ENCODE peak calls at places on chromosomes 12 and 14, in nine cellular contexts. Q is AG10803; R is A549; D is activated B cell treated with CpG ODN at 0.5 μM for 24 hours; S is CD8-positive, alpha-beta T cell; C is AG09319; V is tibial artery; J is cardiac fibroblast; H is MCF 10A. O is an unnamed sample.

GRCh38 chr12:121430821-121431415 is 31.0 kb downstream of the RNF34 start:
- DNase-seq in R (no peak), D (no peak), V (no peak), H (no peak), S (no peak), C (no peak), J (no peak), Q (no peak), O (no peak)

GRCh38 chr14:99510556-99511139 is 29.4 kb downstream of the CCNK start:
- DNase-seq in J (no peak), V (no peak), S (no peak), D (no peak), Q (no peak), R (no peak), C (no peak), H (no peak), O (no peak)

GRCh38 chr12:76820888-76821482 is 57.1 kb downstream of the ZDHHC17 start:
- DNase-seq in D (no peak), C (peak), H (peak), S (no peak), Q (peak), J (peak), R (peak), V (no peak), O (no peak)

GRCh38 chr12:20257311-20257710 is 111.0 kb upstream of the PDE3A start:
- DNase-seq in J (no peak), H (no peak), C (no peak), S (no peak), D (no peak), Q (no peak), R (no peak), V (no peak), O (no peak)

GRCh38 chr14:78005325-78005724 is 164.8 kb upstream of the NRXN3 start:
- DNase-seq in J (peak), H (peak), C (no peak), D (no peak), S (no peak), Q (peak), R (peak), V (no peak), O (no peak)

GRCh38 chr12:24903305-24904088 is 45.4 kb downstream of the BCAT1 start:
- DNase-seq in J (peak), V (peak), C (no peak), H (no peak), R (no peak), S (no peak), D (no peak), Q (peak), O (no peak)

GRCh38 chr12:2179953-2180736 is 127.4 kb downstream of the CACNA1C start:
- DNase-seq in Q (peak), D (no peak), S (no peak), V (peak), C (peak), J (peak), R (peak), H (peak), O (no peak)

GRCh38 chr12:44875417-44875953 is 630 bp downstream of the NELL2 start:
- DNase-seq in J (no peak), R (no peak), Q (no peak), S (no peak), H (no peak), V (no peak), C (no peak), D (no peak), O (no peak)

GRCh38 chr14:20413785-20414117 is 450 bp upstream of the TEP1 start:
- DNase-seq in V (no peak), H (peak), Q (no peak), C (no peak), D (no peak), R (no peak), S (no peak), J (no peak), O (no peak)

GRCh38 chr12:49160415-49160814 is 28.5 kb downstream of the TUBA1A start:
- DNase-seq in J (no peak), C (no peak), D (no peak), H (no peak), Q (no peak), R (no peak), V (no peak), S (no peak), O (no peak)

GRCh38 chr12:74254784-74255183 is 282.9 kb upstream of the ATXN7L3B start:
- DNase-seq in C (no peak), Q (no peak), V (no peak), H (no peak), J (no peak), D (no peak), S (no peak), R (no peak), O (no peak)

GRCh38 chr14:32509632-32510187 is 180.6 kb downstream of the AKAP6 start:
- DNase-seq in D (no peak), J (peak), C (peak), Q (peak), S (no peak), R (peak), H (peak), V (peak), O (no peak)

GRCh38 chr12:46382425-46382973 is 9.9 kb upstream of the SLC38A2 start:
- DNase-seq in C (no peak), J (no peak), R (no peak), D (no peak), Q (no peak), H (no peak), S (no peak), V (no peak), O (no peak)

GRCh38 chr12:14972816-14973215 is at the start of gene PDE6H:
- DNase-seq in Q (no peak), C (no peak), S (no peak), V (no peak), R (no peak), J (no peak), H (no peak), D (no peak), O (no peak)

GRCh38 chr12:29317556-29318363 is 63.2 kb downstream of the ERGIC2 start:
- DNase-seq in S (peak), V (peak), Q (peak), J (peak), D (no peak), R (peak), H (peak), C (no peak), O (peak)

GRCh38 chr14:39974036-39974435 is 541.8 kb upstream of the FBXO33 start:
- DNase-seq in C (no peak), H (no peak), D (no peak), Q (no peak), J (no peak), V (no peak), R (no peak), S (no peak), O (no peak)

GRCh38 chr14:94936411-94936892 is 166.5 kb upstream of the GSC start:
- DNase-seq in H (no peak), J (peak), D (no peak), S (no peak), C (peak), V (peak), R (no peak), Q (peak), O (no peak)

GRCh38 chr14:99075061-99075460 is 196.9 kb downstream of the BCL11B start:
- DNase-seq in Q (no peak), V (no peak), H (no peak), R (no peak), J (no peak), S (no peak), C (no peak), D (no peak), O (no peak)

GRCh38 chr12:75751769-75752471 is 240.5 kb upstream of the KRR1 start:
- DNase-seq in Q (no peak), C (no peak), J (no peak), S (no peak), D (no peak), H (no peak), V (no peak), R (peak), O (no peak)

GRCh38 chr12:108141600-108142145 is 12.6 kb downstream of the WSCD2 start:
- DNase-seq in D (no peak), S (no peak), H (no peak), R (no peak), Q (no peak), C (no peak), J (no peak), V (no peak), O (no peak)

GRCh38 chr12:5511256-5511643 is 79.3 kb downstream of the NTF3 start:
- DNase-seq in Q (no peak), S (no peak), J (no peak), C (no peak), V (no peak), H (no peak), D (no peak), R (no peak), O (no peak)

GRCh38 chr12:51815571-51815970 is 32.9 kb downstream of the FIGNL2 start:
- DNase-seq in V (no peak), J (no peak), C (no peak), R (no peak), H (no peak), S (no peak), D (no peak), Q (no peak), O (no peak)

GRCh38 chr12:128783129-128783574 is 40.6 kb downstream of the SLC15A4 start:
- DNase-seq in H (peak), C (no peak), S (no peak), V (no peak), J (peak), D (no peak), Q (peak), R (no peak), O (peak)

GRCh38 chr12:40107803-40108620 is 2.1 kb upstream of the SLC2A13 start:
- DNase-seq in C (no peak), D (no peak), Q (no peak), S (no peak), R (no peak), H (no peak), V (no peak), J (no peak), O (no peak)

GRCh38 chr12:68222336-68222735 is 3.3 kb downstream of the IL26 start:
- DNase-seq in C (no peak), D (no peak), J (peak), S (no peak), V (no peak), R (no peak), H (peak), Q (no peak), O (no peak)

GRCh38 chr12:57216014-57216891 is at the start of gene NXPH4:
- DNase-seq in D (peak), S (no peak), V (peak), C (no peak), R (peak), J (no peak), Q (no peak), H (no peak), O (no peak)

GRCh38 chr12:29208060-29208459 is 59.0 kb downstream of the FAR2 start:
- DNase-seq in S (no peak), R (no peak), J (no peak), H (no peak), V (no peak), D (no peak), C (no peak), Q (no peak), O (no peak)

GRCh38 chr12:26120561-26121274 is 4.1 kb downstream of the BHLHE41 start:
- DNase-seq in J (no peak), C (no peak), R (no peak), S (no peak), D (no peak), H (no peak), V (no peak), Q (no peak), O (no peak)

GRCh38 chr12:109571773-109572505 is 1.4 kb downstream of the MMAB start:
- DNase-seq in J (no peak), S (no peak), C (no peak), H (no peak), V (no peak), Q (no peak), R (no peak), D (no peak), O (no peak)

GRCh38 chr12:68435816-68436215 is 103.7 kb upstream of the MDM1 start:
- DNase-seq in D (no peak), C (no peak), R (no peak), J (peak), H (no peak), Q (no peak), S (no peak), V (no peak), O (no peak)

GRCh38 chr12:30882706-30883105 is 43.8 kb upstream of the TSPAN11 start:
- DNase-seq in R (no peak), Q (peak), C (no peak), J (peak), H (no peak), S (no peak), D (no peak), V (no peak), O (no peak)
- TF ChIP-seq CTCF in R (no peak), Q (peak), C (peak), J (no peak), H (no peak), S (no peak), D (no peak), V (no peak), O (no peak)

GRCh38 chr14:21825147-21825743 is 151.6 kb upstream of the OR4E1 start:
- DNase-seq in V (no peak), J (peak), D (no peak), C (no peak), Q (no peak), R (peak), S (no peak), H (peak), O (no peak)
- TF ChIP-seq CTCF in V (no peak), J (peak), D (no peak), C (no peak), Q (no peak), R (peak), S (peak), H (peak), O (peak)

GRCh38 chr14:74259513-74259912 is 20.3 kb downstream of the VSX2 start:
- DNase-seq in J (no peak), S (no peak), V (no peak), C (no peak), Q (no peak), R (no peak), H (no peak), D (no peak), O (no peak)

GRCh38 chr14:74255281-74255680 is 16.0 kb downstream of the VSX2 start:
- DNase-seq in V (no peak), H (no peak), D (no peak), S (no peak), C (no peak), R (no peak), J (no peak), Q (no peak), O (no peak)

GRCh38 chr14:74258705-74259035 is 19.4 kb downstream of the VSX2 start:
- DNase-seq in D (no peak), R (no peak), J (no peak), V (no peak), S (no peak), Q (no peak), H (no peak), C (no peak), O (no peak)

GRCh38 chr14:74257988-74258704 is 18.9 kb downstream of the VSX2 start:
- DNase-seq in V (no peak), J (no peak), D (no peak), C (no peak), Q (no peak), R (no peak), H (no peak), S (no peak), O (no peak)

DNA sequence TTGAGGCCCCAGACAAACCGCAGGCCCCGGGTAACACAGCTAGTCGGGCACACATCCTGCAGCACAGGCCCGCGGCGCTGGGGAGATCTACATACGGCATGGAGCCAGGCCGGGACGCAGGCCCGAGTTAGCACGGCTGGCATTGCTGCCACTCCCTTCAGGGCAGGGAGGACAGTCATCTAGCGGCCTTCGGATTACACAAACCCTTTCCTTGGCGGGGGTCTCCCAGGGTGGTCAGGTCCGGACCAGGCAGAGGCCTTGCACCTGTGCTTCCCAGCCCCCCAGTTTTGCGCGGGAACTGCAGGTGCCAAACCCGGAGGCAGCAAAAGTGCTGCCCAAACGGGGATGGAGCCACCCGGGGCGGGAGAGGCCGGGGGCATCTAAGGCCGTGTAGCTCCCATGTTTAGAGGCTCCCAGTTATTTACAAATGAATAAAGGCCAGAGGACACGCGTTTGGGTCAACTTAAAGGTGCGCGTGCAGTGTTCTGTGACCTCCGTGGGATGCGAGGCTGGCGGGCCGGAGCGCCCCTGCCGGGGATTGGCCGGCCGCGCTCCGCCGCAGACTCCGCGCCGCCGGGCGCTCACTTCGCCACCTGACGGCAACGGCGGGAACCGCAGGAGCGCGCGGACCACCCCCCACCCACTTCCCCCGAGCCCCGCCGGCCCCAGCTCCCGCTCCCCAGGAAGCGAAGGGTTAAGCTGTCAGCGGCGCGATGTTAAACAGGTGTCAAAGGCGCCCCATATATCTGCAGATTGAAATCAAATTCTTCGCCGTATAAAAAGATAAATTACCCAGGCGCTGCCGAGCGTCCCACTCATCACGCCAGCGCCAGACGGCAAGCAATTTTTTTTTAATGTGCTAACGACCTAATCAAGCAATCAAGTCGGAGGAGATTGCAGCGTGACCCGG is 18.1 kb downstream of the VSX2 start:
- DNase-seq in C (no peak), S (peak), R (peak), D (peak), V (no peak), H (peak), Q (peak), J (peak), O (peak)
- TF ChIP-seq CTCF in C (peak), S (peak), R (peak), D (peak), V (peak), H (peak), Q (peak), J (peak), O (peak)

DNA sequence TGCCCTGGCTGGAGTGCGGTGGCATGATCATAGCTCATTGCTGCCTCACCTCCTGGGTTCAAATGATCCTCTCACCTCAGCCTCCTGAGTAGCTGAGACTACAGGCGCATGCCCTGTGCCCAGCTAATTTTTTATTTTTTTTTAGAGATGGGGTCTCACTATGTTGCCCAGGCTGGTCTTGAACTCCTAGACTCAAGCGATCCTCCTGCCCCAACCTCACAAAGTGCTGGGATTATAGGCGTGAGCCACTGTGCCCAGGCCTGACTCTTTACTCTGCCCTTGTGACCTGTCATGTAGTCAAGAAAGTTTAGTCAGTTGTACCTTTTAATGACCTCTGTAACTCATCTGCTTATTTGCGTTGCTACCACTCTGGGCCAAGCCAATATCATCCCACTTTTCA is 55.7 kb downstream of the PROX2 start:
- DNase-seq in V (no peak), D (no peak), H (no peak), C (no peak), Q (no peak), J (no peak), S (no peak), R (no peak), O (no peak)
- TF ChIP-seq CTCF in V (no peak), D (no peak), H (no peak), C (no peak), Q (no peak), J (no peak), S (no peak), R (no peak), O (no peak)

DNA sequence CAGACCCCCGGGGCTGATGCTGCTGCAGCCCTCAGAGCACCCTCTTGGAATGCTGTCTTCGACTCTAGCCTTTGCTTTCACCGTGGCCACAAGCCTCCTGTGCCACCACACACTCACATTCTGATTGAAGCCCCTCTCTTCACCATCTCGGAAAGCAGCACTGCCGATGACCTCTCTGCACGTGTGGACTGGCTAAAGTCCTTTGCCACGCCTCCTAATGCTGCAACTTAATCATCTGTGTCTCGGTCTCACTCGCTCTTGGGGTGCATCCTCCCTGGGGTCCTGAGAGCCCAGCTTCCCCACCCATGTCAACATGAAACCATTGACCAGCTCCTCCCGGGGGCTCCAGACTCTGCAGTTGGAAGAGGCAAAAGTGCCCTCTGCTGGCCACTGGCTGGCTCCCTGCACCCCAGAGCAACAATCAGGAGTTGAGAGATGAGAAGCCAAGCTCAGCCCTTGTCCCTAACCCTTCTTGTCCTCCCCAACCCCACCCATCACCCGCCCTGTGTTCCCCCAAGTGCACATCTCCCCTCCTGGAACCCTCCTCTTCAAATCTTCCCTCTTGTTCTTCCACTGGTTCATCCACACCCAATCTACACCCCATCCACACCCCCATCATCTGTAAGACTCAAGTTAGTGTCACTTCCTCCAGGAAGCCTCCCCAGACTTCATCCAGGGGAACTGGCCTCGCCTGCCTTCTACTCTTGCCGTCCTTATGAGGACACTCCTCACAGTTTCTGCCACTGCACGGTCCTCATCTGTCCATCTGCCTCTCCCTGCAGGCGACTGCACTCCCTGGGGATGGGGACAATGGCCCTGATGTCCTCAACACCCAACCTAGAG is 23.6 kb upstream of the FAM181A start:
- DNase-seq in H (peak), Q (no peak), R (peak), V (no peak), D (no peak), J (no peak), C (no peak), S (no peak), O (no peak)
- TF ChIP-seq CTCF in H (peak), Q (peak), R (peak), V (peak), D (no peak), J (peak), C (peak), S (no peak), O (no peak)

DNA sequence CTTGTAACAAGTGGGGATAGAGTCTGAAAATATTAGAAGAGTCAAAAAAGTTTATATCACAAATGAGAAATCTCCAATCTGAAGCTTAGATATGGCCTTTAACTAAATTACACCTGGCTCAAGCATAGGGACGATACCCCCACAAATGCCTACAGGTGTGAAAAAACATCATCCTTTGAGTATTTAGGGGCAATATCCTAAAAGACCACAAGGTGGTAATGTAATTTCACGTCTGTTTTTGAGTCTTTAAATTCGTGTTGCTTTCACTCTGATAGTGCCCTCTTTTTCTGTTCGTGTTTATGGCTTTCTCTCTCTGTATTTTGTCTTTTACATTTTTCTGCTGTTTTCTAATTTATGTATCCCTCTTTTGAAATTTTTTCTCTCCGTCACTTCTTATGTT is 84.3 kb downstream of the ETNK1 start:
- DNase-seq in J (peak), S (no peak), D (no peak), H (peak), Q (peak), C (no peak), R (peak), V (no peak), O (no peak)
- TF ChIP-seq CTCF in J (peak), S (no peak), D (no peak), H (peak), Q (peak), C (peak), R (peak), V (peak), O (peak)

O was measured in natural killer cell.